ENCODE peak calls at places on chromosome 12, in nine cellular contexts. D, J, C, A, O, K, F, S and E are unnamed samples.

GRCh38 chr12:22792198-22792597 is 167.2 kb downstream of the ETNK1 start:
- DNase-seq in C (no peak), D (no peak), A (no peak), K (no peak), F (no peak), O (no peak), S (no peak), J (no peak), E (no peak)

GRCh38 chr12:15304296-15304695 is 18.0 kb upstream of the PTPRO start:
- DNase-seq in O (no peak), C (no peak), A (no peak), J (no peak), K (no peak), F (no peak), S (no peak), D (no peak), E (no peak)

GRCh38 chr12:25017336-25017735 is 68.4 kb upstream of the BCAT1 start:
- DNase-seq in A (no peak), K (no peak), F (no peak), C (no peak), D (no peak), S (no peak), J (no peak), O (no peak), E (no peak)

GRCh38 chr12:46401703-46402102 is 29.1 kb upstream of the SLC38A2 start:
- DNase-seq in J (peak; percentile 57), A (no peak), F (no peak), K (no peak), O (no peak), D (peak; percentile 32), C (no peak), S (no peak), E (no peak)

GRCh38 chr12:109875572-109876131 is 4.7 kb downstream of the GLTP start:
- DNase-seq in J (no peak), S (no peak), D (no peak), C (no peak), K (no peak), A (peak; percentile 32), O (no peak), F (peak; percentile 60), E (no peak)

GRCh38 chr12:98901189-98901588 is 256.1 kb downstream of the APAF1 start:
- DNase-seq in C (no peak), J (no peak), S (no peak), D (no peak), F (no peak), K (peak; percentile 51), O (no peak), A (no peak), E (peak; percentile 22)

GRCh38 chr12:57615637-57616036 is 4.4 kb downstream of the ARHGEF25 start:
- DNase-seq in J (no peak), K (no peak), A (no peak), D (no peak), C (no peak), S (no peak), F (no peak), O (no peak), E (no peak)

GRCh38 chr12:67630373-67631088 is 18.0 kb upstream of the DYRK2 start:
- DNase-seq in A (peak; percentile 28), J (peak; percentile 54), C (peak; percentile 62), F (no peak), K (peak; percentile 6), S (peak; percentile 83), O (no peak), D (peak; percentile 51), E (peak; percentile 42)

GRCh38 chr12:20199780-20200179 is 168.6 kb upstream of the PDE3A start:
- DNase-seq in C (no peak), O (no peak), F (no peak), K (no peak), A (no peak), J (no peak), S (no peak), D (no peak), E (no peak)

GRCh38 chr12:96907681-96908163 is 665 bp downstream of the NEDD1 start:
- DNase-seq in J (no peak), A (peak; percentile 23), C (no peak), D (no peak), K (peak; percentile 20), S (no peak), O (peak; percentile 8), F (peak; percentile 7), E (peak; percentile 10)

GRCh38 chr12:121132601-121133481 is at the start of gene P2RX7:
- DNase-seq in K (peak; percentile 34), D (peak; percentile 82), J (peak; percentile 91), F (peak; percentile 56), A (peak; percentile 83), C (peak; percentile 20), O (no peak), S (peak; percentile 30), E (peak; percentile 46)

GRCh38 chr12:70598467-70599194 is 38.6 kb downstream of the PTPRB start:
- DNase-seq in S (no peak), F (peak; percentile 59), J (no peak), O (no peak), C (no peak), K (no peak), D (peak; percentile 12), A (no peak), E (no peak)

GRCh38 chr12:121209629-121210572 is at the start of gene P2RX4:
- DNase-seq in A (peak; percentile 86), C (peak; percentile 79), S (peak; percentile 82), D (peak; percentile 88), K (peak; percentile 88), J (peak; percentile 91), O (peak; percentile 63), F (peak; percentile 65), E (peak; percentile 85)

GRCh38 chr12:2477009-2477766 is 317.6 kb upstream of the FKBP4 start:
- DNase-seq in D (no peak), F (no peak), A (no peak), C (no peak), S (no peak), K (no peak), O (no peak), J (no peak), E (no peak)

GRCh38 chr12:48770756-48771155 is 18.1 kb downstream of the ADCY6 start:
- DNase-seq in K (no peak), A (no peak), O (no peak), C (no peak), J (no peak), D (no peak), F (no peak), S (no peak), E (no peak)

GRCh38 chr12:107903377-107904061 is 129.0 kb downstream of the ASCL4 start:
- DNase-seq in J (peak; percentile 78), A (peak; percentile 42), C (no peak), D (peak; percentile 74), F (peak; percentile 87), O (peak; percentile 36), S (no peak), K (peak; percentile 82), E (peak; percentile 46)